ENCODE peak calls at places on chromosomes 5 and 9, in eight cellular contexts. V is germinal center; Q is iPS DF 6.9; Y is sciatic nerve; X is fibroblast of gingiva; J is HEK293T; B is activated T-helper 1 cell treated with anti-CD3 and anti-CD28 coated beads, Interleukin-12 subunit alpha, Interleukin-12 subunit beta, Interleukin-2, Interleukin-4 antibody, amounts not matched to agents 30 ng/mL and 10 ng/mL and 1 ng/mL, durations not matched to agents 14 hours and 24 hours and 36 hours; P is ELR. M is an unnamed sample.

GRCh38 chr5:4614088-4614487 is 526.0 kb upstream of the ADAMTS16 start:
- DNase-seq in V (no peak), Q (no peak), X (no peak), J (no peak), B (no peak), Y (no peak), P (no peak), M (no peak)

GRCh38 chr5:180607861-180608571 is 16.7 kb upstream of the SCGB3A1 start:
- DNase-seq in J (no peak), Y (no peak), X (no peak), Q (no peak), B (no peak), P (no peak), V (no peak), M (no peak)

GRCh38 chr5:177304392-177305119 is 957 bp downstream of the PRELID1 start:
- DNase-seq in Q (no peak), P (peak; percentile 70), Y (no peak), J (no peak), X (no peak), B (no peak), V (no peak), M (no peak)

GRCh38 chr9:98455957-98456621 is 200.6 kb upstream of the TBC1D2 start:
- DNase-seq in V (no peak), Q (no peak), P (peak; percentile 80), Y (no peak), X (no peak), J (no peak), B (no peak), M (peak; percentile 37)

GRCh38 chr5:64180661-64181343 is 15.2 kb downstream of the RNF180 start:
- DNase-seq in Y (no peak), B (no peak), P (no peak), X (no peak), Q (no peak), V (no peak), J (no peak), M (no peak)

GRCh38 chr5:127988149-127988755 is 95.3 kb upstream of the SLC12A2 start:
- DNase-seq in J (no peak), B (no peak), Q (no peak), V (no peak), Y (no peak), P (peak; percentile 93), X (peak; percentile 83), M (peak; percentile 11)

GRCh38 chr9:115034801-115035200 is 83.2 kb downstream of the TNC start:
- DNase-seq in Q (no peak), X (peak; percentile 79), J (no peak), V (no peak), B (no peak), Y (no peak), P (peak; percentile 48), M (no peak)

GRCh38 chr5:169164481-169164925 is 136.4 kb downstream of the SLIT3 start:
- DNase-seq in Q (no peak), B (no peak), X (peak; percentile 57), V (no peak), J (no peak), P (peak; percentile 44), Y (no peak), M (peak; percentile 16)

GRCh38 chr9:109319072-109319630 is 1.7 kb downstream of the EPB41L4B start:
- DNase-seq in P (no peak), V (no peak), B (no peak), X (no peak), Y (no peak), Q (no peak), J (no peak), M (no peak)

GRCh38 chr9:15182003-15182695 is 124.9 kb downstream of the TTC39B start:
- DNase-seq in Q (no peak), X (peak; percentile 51), V (no peak), Y (no peak), B (no peak), J (no peak), P (no peak), M (no peak)

GRCh38 chr5:173920024-173920753 is 32.0 kb downstream of the CPEB4 start:
- DNase-seq in X (no peak), J (no peak), V (no peak), B (no peak), Q (no peak), Y (no peak), P (peak; percentile 31), M (no peak)

GRCh38 chr9:133492061-133493021 is 13.4 kb upstream of the SLC2A6 start:
- DNase-seq in J (no peak), Q (no peak), P (no peak), V (no peak), Y (no peak), B (no peak), X (peak; percentile 31), M (no peak)

M was measured in SK-MEL-5.